ENCODE peak calls at places on chromosomes 13 and 19, in nine cellular contexts. One of them, this sample, is unnamed.

GRCh38 chr19:15280915-15281683 is 48.9 kb upstream of the EPHX3 start:
- DNase-seq in IMR-90: peak; percentile 89
- DNase-seq in ovary: peak; percentile 79
- DNase-seq in stomach: peak; percentile 75
- DNase-seq in body of pancreas: peak; percentile 69
- DNase-seq in adrenal gland: peak; percentile 85
- DNase-seq in tibial nerve: peak; percentile 75
- DNase-seq in HepG2: peak; percentile 55
- DNase-seq in uterus: peak; percentile 81
- DNase-seq in this sample: peak; percentile 69

GRCh38 chr13:43516401-43516826 is 270.4 kb downstream of the ENOX1 start:
- DNase-seq in adrenal gland: no peak
- DNase-seq in ovary: no peak
- DNase-seq in HepG2: no peak
- DNase-seq in body of pancreas: no peak
- DNase-seq in IMR-90: peak; percentile 58
- DNase-seq in uterus: peak; percentile 42
- DNase-seq in tibial nerve: peak; percentile 53
- DNase-seq in stomach: no peak
- DNase-seq in this sample: no peak

GRCh38 chr13:49240017-49240416 is 7.7 kb upstream of the CDADC1 start:
- DNase-seq in body of pancreas: no peak
- DNase-seq in HepG2: peak; percentile 22
- DNase-seq in IMR-90: peak; percentile 46
- DNase-seq in adrenal gland: peak; percentile 38
- DNase-seq in stomach: no peak
- DNase-seq in tibial nerve: no peak
- DNase-seq in uterus: no peak
- DNase-seq in ovary: no peak
- DNase-seq in this sample: no peak

GRCh38 chr13:20303636-20304035 is 71.5 kb upstream of the GJB6 start:
- DNase-seq in body of pancreas: no peak
- DNase-seq in HepG2: no peak
- DNase-seq in uterus: no peak
- DNase-seq in adrenal gland: no peak
- DNase-seq in IMR-90: no peak
- DNase-seq in ovary: no peak
- DNase-seq in stomach: no peak
- DNase-seq in tibial nerve: no peak
- DNase-seq in this sample: no peak

GRCh38 chr13:110912651-110913051 is 2.2 kb downstream of the ANKRD10 start:
- DNase-seq in adrenal gland: no peak
- DNase-seq in stomach: no peak
- DNase-seq in HepG2: peak; percentile 54
- DNase-seq in tibial nerve: no peak
- DNase-seq in body of pancreas: no peak
- DNase-seq in uterus: no peak
- DNase-seq in IMR-90: peak; percentile 90
- DNase-seq in ovary: no peak
- DNase-seq in this sample: no peak

GRCh38 chr19:4099054-4099764 is 24.7 kb downstream of the MAP2K2 start:
- DNase-seq in stomach: no peak
- DNase-seq in uterus: no peak
- DNase-seq in body of pancreas: no peak
- DNase-seq in IMR-90: no peak
- DNase-seq in adrenal gland: no peak
- DNase-seq in ovary: no peak
- DNase-seq in tibial nerve: no peak
- DNase-seq in HepG2: no peak
- DNase-seq in this sample: no peak

GRCh38 chr19:3161453-3161852 is 17.1 kb upstream of the S1PR4 start:
- DNase-seq in uterus: no peak
- DNase-seq in IMR-90: peak; percentile 43
- DNase-seq in ovary: no peak
- DNase-seq in adrenal gland: no peak
- DNase-seq in tibial nerve: no peak
- DNase-seq in body of pancreas: no peak
- DNase-seq in stomach: no peak
- DNase-seq in HepG2: no peak
- DNase-seq in this sample: no peak

GRCh38 chr13:77779461-77780272 is 82.2 kb downstream of the SLAIN1 start:
- DNase-seq in adrenal gland: peak; percentile 53
- DNase-seq in ovary: no peak
- DNase-seq in IMR-90: peak; percentile 74
- DNase-seq in body of pancreas: peak; percentile 26
- DNase-seq in stomach: peak; percentile 41
- DNase-seq in HepG2: peak; percentile 26
- DNase-seq in tibial nerve: peak; percentile 66
- DNase-seq in uterus: no peak
- DNase-seq in this sample: peak; percentile 11

GRCh38 chr13:35672611-35673010 is 196.1 kb upstream of the MAB21L1 start:
- DNase-seq in HepG2: no peak
- DNase-seq in IMR-90: peak; percentile 10
- DNase-seq in stomach: no peak
- DNase-seq in uterus: no peak
- DNase-seq in body of pancreas: no peak
- DNase-seq in tibial nerve: no peak
- DNase-seq in ovary: no peak
- DNase-seq in adrenal gland: no peak
- DNase-seq in this sample: no peak

GRCh38 chr13:54368387-54368786 is 1339.8 kb downstream of the OLFM4 start:
- DNase-seq in uterus: no peak
- DNase-seq in body of pancreas: no peak
- DNase-seq in adrenal gland: no peak
- DNase-seq in stomach: no peak
- DNase-seq in tibial nerve: no peak
- DNase-seq in ovary: no peak
- DNase-seq in HepG2: no peak
- DNase-seq in IMR-90: no peak
- DNase-seq in this sample: no peak

GRCh38 chr19:57348136-57348535 is 2.9 kb upstream of the ZNF304 start:
- DNase-seq in uterus: no peak
- DNase-seq in IMR-90: peak; percentile 55
- DNase-seq in ovary: no peak
- DNase-seq in tibial nerve: no peak
- DNase-seq in body of pancreas: no peak
- DNase-seq in adrenal gland: no peak
- DNase-seq in stomach: no peak
- DNase-seq in HepG2: no peak
- DNase-seq in this sample: no peak

GRCh38 chr13:30044932-30045331 is 194.5 kb upstream of the UBL3 start:
- DNase-seq in stomach: no peak
- DNase-seq in uterus: no peak
- DNase-seq in adrenal gland: no peak
- DNase-seq in tibial nerve: no peak
- DNase-seq in body of pancreas: no peak
- DNase-seq in HepG2: no peak
- DNase-seq in IMR-90: no peak
- DNase-seq in ovary: no peak
- DNase-seq in this sample: no peak

GRCh38 chr19:2171349-2172145 is 7.8 kb downstream of the DOT1L start:
- DNase-seq in HepG2: peak; percentile 76
- DNase-seq in tibial nerve: no peak
- DNase-seq in ovary: no peak
- DNase-seq in IMR-90: peak; percentile 36
- DNase-seq in stomach: peak; percentile 39
- DNase-seq in adrenal gland: no peak
- DNase-seq in uterus: no peak
- DNase-seq in body of pancreas: peak; percentile 55
- DNase-seq in this sample: peak; percentile 62

GRCh38 chr19:6110360-6110977 is at the start of gene RFX2:
- DNase-seq in adrenal gland: peak; percentile 99
- DNase-seq in stomach: peak; percentile 99
- DNase-seq in HepG2: peak; percentile 96
- DNase-seq in tibial nerve: peak; percentile 95
- DNase-seq in body of pancreas: peak; percentile 99
- DNase-seq in uterus: peak; percentile 99
- DNase-seq in ovary: peak; percentile 99
- DNase-seq in IMR-90: peak; percentile 98
- DNase-seq in this sample: peak; percentile 99

GRCh38 chr13:49238621-49239020 is 9.1 kb upstream of the CDADC1 start:
- DNase-seq in stomach: no peak
- DNase-seq in HepG2: no peak
- DNase-seq in body of pancreas: no peak
- DNase-seq in IMR-90: no peak
- DNase-seq in uterus: no peak
- DNase-seq in adrenal gland: no peak
- DNase-seq in ovary: no peak
- DNase-seq in tibial nerve: no peak
- DNase-seq in this sample: no peak

GRCh38 chr13:82634946-82635345 is 1247.3 kb downstream of the SLITRK1 start:
- DNase-seq in tibial nerve: no peak
- DNase-seq in HepG2: no peak
- DNase-seq in stomach: no peak
- DNase-seq in ovary: no peak
- DNase-seq in body of pancreas: no peak
- DNase-seq in IMR-90: peak; percentile 16
- DNase-seq in adrenal gland: no peak
- DNase-seq in uterus: no peak
- DNase-seq in this sample: no peak

GRCh38 chr13:44243198-44243852 is 130.3 kb upstream of the SERP2 start:
- DNase-seq in ovary: no peak
- DNase-seq in tibial nerve: no peak
- DNase-seq in stomach: peak; percentile 35
- DNase-seq in uterus: no peak
- DNase-seq in HepG2: peak; percentile 54
- DNase-seq in body of pancreas: no peak
- DNase-seq in IMR-90: peak; percentile 74
- DNase-seq in adrenal gland: peak; percentile 85
- DNase-seq in this sample: peak; percentile 50

GRCh38 chr19:55366790-55367189 is 3.5 kb downstream of the IL11 start:
- DNase-seq in body of pancreas: no peak
- DNase-seq in stomach: no peak
- DNase-seq in adrenal gland: no peak
- DNase-seq in IMR-90: no peak
- DNase-seq in tibial nerve: no peak
- DNase-seq in ovary: no peak
- DNase-seq in uterus: no peak
- DNase-seq in HepG2: no peak
- DNase-seq in this sample: no peak

GRCh38 chr19:46613525-46613924 is 11.4 kb downstream of the PTGIR start:
- DNase-seq in body of pancreas: no peak
- DNase-seq in adrenal gland: no peak
- DNase-seq in HepG2: no peak
- DNase-seq in tibial nerve: no peak
- DNase-seq in uterus: no peak
- DNase-seq in ovary: peak; percentile 26
- DNase-seq in IMR-90: no peak
- DNase-seq in stomach: no peak
- DNase-seq in this sample: no peak

GRCh38 chr13:67228909-67229308 is 1.2 kb downstream of the PCDH9 start:
- DNase-seq in IMR-90: peak; percentile 32
- DNase-seq in adrenal gland: no peak
- DNase-seq in body of pancreas: no peak
- DNase-seq in ovary: no peak
- DNase-seq in uterus: no peak
- DNase-seq in stomach: no peak
- DNase-seq in tibial nerve: no peak
- DNase-seq in HepG2: no peak
- DNase-seq in this sample: no peak

GRCh38 chr13:73058741-73059459 is at the start of gene KLF5:
- DNase-seq in IMR-90: peak; percentile 89
- DNase-seq in body of pancreas: peak; percentile 99
- DNase-seq in ovary: peak; percentile 95
- DNase-seq in tibial nerve: peak; percentile 97
- DNase-seq in adrenal gland: peak; percentile 94
- DNase-seq in HepG2: peak; percentile 85
- DNase-seq in uterus: peak; percentile 96
- DNase-seq in stomach: peak; percentile 99
- DNase-seq in this sample: peak; percentile 98
- TF ChIP-seq POLR2A in IMR-90: peak; percentile 80
- TF ChIP-seq POLR2A in body of pancreas: peak; percentile 98
- TF ChIP-seq POLR2A in ovary: peak; percentile 85
- TF ChIP-seq POLR2A in tibial nerve: peak; percentile 91
- TF ChIP-seq POLR2A in adrenal gland: peak; percentile 75
- TF ChIP-seq POLR2A in HepG2: peak; percentile 43
- TF ChIP-seq POLR2A in uterus: peak; percentile 95
- TF ChIP-seq POLR2A in stomach: no peak
- TF ChIP-seq POLR2A in this sample: peak; percentile 100

GRCh38 chr19:40662925-40663711 is 27.3 kb downstream of the NUMBL start:
- DNase-seq in IMR-90: peak; percentile 84
- DNase-seq in body of pancreas: peak; percentile 93
- DNase-seq in stomach: peak; percentile 94
- DNase-seq in adrenal gland: peak; percentile 93
- DNase-seq in ovary: peak; percentile 96
- DNase-seq in uterus: peak; percentile 96
- DNase-seq in HepG2: peak; percentile 63
- DNase-seq in tibial nerve: peak; percentile 90
- DNase-seq in this sample: peak; percentile 94
- TF ChIP-seq CTCF in IMR-90: peak; percentile 96
- TF ChIP-seq CTCF in body of pancreas: peak; percentile 99
- TF ChIP-seq CTCF in stomach: no peak
- TF ChIP-seq CTCF in adrenal gland: peak; percentile 95
- TF ChIP-seq CTCF in ovary: peak; percentile 97
- TF ChIP-seq CTCF in uterus: peak; percentile 99
- TF ChIP-seq CTCF in HepG2: peak; percentile 97
- TF ChIP-seq CTCF in tibial nerve: peak; percentile 98
- TF ChIP-seq CTCF in this sample: peak; percentile 99

GRCh38 chr13:102930566-102930965 is 84.7 kb downstream of the ERCC5 start:
- DNase-seq in HepG2: no peak
- DNase-seq in adrenal gland: no peak
- DNase-seq in IMR-90: no peak
- DNase-seq in body of pancreas: no peak
- DNase-seq in tibial nerve: no peak
- DNase-seq in ovary: no peak
- DNase-seq in uterus: no peak
- DNase-seq in stomach: no peak
- DNase-seq in this sample: no peak

GRCh38 chr13:102933076-102933922 is 87.5 kb downstream of the ERCC5 start:
- DNase-seq in stomach: no peak
- DNase-seq in ovary: no peak
- DNase-seq in IMR-90: no peak
- DNase-seq in HepG2: no peak
- DNase-seq in uterus: no peak
- DNase-seq in adrenal gland: no peak
- DNase-seq in tibial nerve: no peak
- DNase-seq in body of pancreas: no peak
- DNase-seq in this sample: no peak

GRCh38 chr13:102928971-102929370 is 83.1 kb downstream of the ERCC5 start:
- DNase-seq in ovary: no peak
- DNase-seq in uterus: no peak
- DNase-seq in HepG2: no peak
- DNase-seq in IMR-90: no peak
- DNase-seq in tibial nerve: no peak
- DNase-seq in body of pancreas: no peak
- DNase-seq in adrenal gland: no peak
- DNase-seq in stomach: no peak
- DNase-seq in this sample: no peak
- H3K27ac ChIP-seq in ovary: no peak overlapping the region
- H3K27ac ChIP-seq in uterus: no peak overlapping the region
- H3K27ac ChIP-seq in HepG2: no peak overlapping the region
- H3K27ac ChIP-seq in IMR-90: no peak overlapping the region
- H3K27ac ChIP-seq in tibial nerve: no peak overlapping the region
- H3K27ac ChIP-seq in body of pancreas: no peak overlapping the region
- H3K27ac ChIP-seq in adrenal gland: no peak overlapping the region
- H3K27ac ChIP-seq in stomach: no peak overlapping the region
- H3K27ac ChIP-seq in this sample: no peak overlapping the region

DNA sequence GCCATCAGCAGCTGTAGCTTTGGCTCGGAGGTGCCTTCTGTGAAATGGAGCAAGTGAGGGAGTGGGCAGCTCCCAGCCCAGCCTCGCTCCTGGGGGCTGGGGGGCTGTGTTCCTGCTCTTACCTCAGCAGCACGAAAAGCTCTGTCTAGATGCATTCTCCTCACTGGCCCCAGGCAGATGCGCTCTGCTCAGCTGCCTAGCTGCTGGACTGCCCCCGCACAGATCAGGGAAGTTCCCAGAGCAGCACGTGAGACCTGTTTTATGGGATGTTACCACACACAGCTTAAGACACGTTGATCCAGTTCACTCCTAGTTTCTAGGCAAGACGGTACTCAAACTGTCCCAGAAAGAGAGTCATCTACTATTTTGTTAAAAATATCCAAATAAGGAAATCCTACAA is 13.6 kb downstream of the LCP1 start:
- DNase-seq in uterus: peak; percentile 67
- DNase-seq in body of pancreas: no peak
- DNase-seq in ovary: no peak
- DNase-seq in adrenal gland: peak; percentile 44
- DNase-seq in HepG2: no peak
- DNase-seq in stomach: no peak
- DNase-seq in tibial nerve: peak; percentile 45
- DNase-seq in IMR-90: no peak
- DNase-seq in this sample: peak; percentile 28
- TF ChIP-seq POLR2A in uterus: no peak
- TF ChIP-seq POLR2A in body of pancreas: no peak
- TF ChIP-seq POLR2A in ovary: no peak
- TF ChIP-seq POLR2A in adrenal gland: no peak
- TF ChIP-seq POLR2A in HepG2: no peak
- TF ChIP-seq POLR2A in stomach: no peak
- TF ChIP-seq POLR2A in tibial nerve: no peak
- TF ChIP-seq POLR2A in IMR-90: no peak
- TF ChIP-seq POLR2A in this sample: no peak